ENCODE peak calls at places on chromosomes 12 and 14, in five cellular contexts. B is breast epithelium; X is AG10803; S is ascending aorta; C is CD8-positive, alpha-beta memory T cell. D is an unnamed sample.

GRCh38 chr12:106586803-106587684 is 4.2 kb downstream of the RFX4 start:
- DNase-seq in B (no peak), X (no peak), S (no peak), C (no peak), D (no peak)

GRCh38 chr12:50187084-50187900 is 20.1 kb upstream of the CERS5 start:
- DNase-seq in B (no peak), X (peak), S (no peak), C (no peak), D (no peak)

GRCh38 chr14:70139384-70139783 is 49.4 kb downstream of the SLC8A3 start:
- DNase-seq in B (no peak), X (no peak), S (no peak), C (no peak), D (no peak)

GRCh38 chr12:3680919-3681594 is 71.9 kb downstream of the CRACR2A start:
- DNase-seq in B (no peak), X (peak), S (no peak), C (no peak), D (peak)

GRCh38 chr12:85191-85666 is 18.7 kb downstream of the IQSEC3 start:
- DNase-seq in B (peak), X (no peak), S (no peak), C (no peak), D (no peak)

GRCh38 chr12:25852792-25853191 is 105.7 kb upstream of the RASSF8 start:
- DNase-seq in B (no peak), X (no peak), S (no peak), C (no peak), D (no peak)

GRCh38 chr12:24500466-24501232 is 448.3 kb downstream of the BCAT1 start:
- DNase-seq in B (no peak), X (no peak), S (no peak), C (no peak), D (no peak)

GRCh38 chr14:53336729-53337128 is 183.6 kb upstream of the DDHD1 start:
- DNase-seq in B (no peak), X (no peak), S (no peak), C (no peak), D (no peak)

GRCh38 chr14:95889236-95889979 is 12.8 kb downstream of the TUNAR start:
- DNase-seq in B (no peak), X (no peak), S (no peak), C (no peak), D (no peak)

GRCh38 chr14:36718216-36718615 is 56.6 kb downstream of the PAX9 start:
- DNase-seq in B (no peak), X (no peak), S (no peak), C (no peak), D (no peak)

GRCh38 chr12:109982211-109982610 is 14.0 kb downstream of the GIT2 start:
- DNase-seq in B (no peak), X (peak), S (no peak), C (no peak), D (no peak)

GRCh38 chr12:129559756-129560155 is 344.1 kb downstream of the TMEM132D start:
- DNase-seq in B (no peak), X (no peak), S (no peak), C (no peak), D (no peak)

GRCh38 chr12:87866602-87867292 is 162.5 kb downstream of the C12orf50 start:
- DNase-seq in B (no peak), X (peak), S (no peak), C (no peak), D (no peak)

GRCh38 chr14:32203928-32204357 is 874 bp upstream of the RNU6-8 start:
- DNase-seq in B (peak), X (no peak), S (no peak), C (peak), D (no peak)

GRCh38 chr12:3256103-3256551 is 178.9 kb downstream of the TSPAN9 start:
- DNase-seq in B (no peak), X (no peak), S (no peak), C (no peak), D (peak)

GRCh38 chr12:42285431-42285830 is 40.5 kb downstream of the ZCRB1 start:
- DNase-seq in B (no peak), X (no peak), S (no peak), C (no peak), D (no peak)

GRCh38 chr12:57459750-57460400 is at the start of gene GLI1:
- DNase-seq in B (no peak), X (peak), S (no peak), C (no peak), D (no peak)

GRCh38 chr12:57462307-57463253 is 3.0 kb downstream of the GLI1 start:
- DNase-seq in B (peak), X (peak), S (peak), C (peak), D (peak)

GRCh38 chr12:57460457-57461325 is 1.1 kb downstream of the GLI1 start:
- DNase-seq in B (no peak), X (no peak), S (no peak), C (no peak), D (no peak)

GRCh38 chr12:57461904-57462306 is 2.3 kb downstream of the GLI1 start:
- DNase-seq in B (no peak), X (peak), S (no peak), C (no peak), D (no peak)

GRCh38 chr12:57461326-57461903 is 1.8 kb downstream of the GLI1 start:
- DNase-seq in B (peak), X (peak), S (peak), C (peak), D (peak)
- H3K4me3 ChIP-seq in B (peak), X (peak), S (peak), C (peak), D (peak)

DNA sequence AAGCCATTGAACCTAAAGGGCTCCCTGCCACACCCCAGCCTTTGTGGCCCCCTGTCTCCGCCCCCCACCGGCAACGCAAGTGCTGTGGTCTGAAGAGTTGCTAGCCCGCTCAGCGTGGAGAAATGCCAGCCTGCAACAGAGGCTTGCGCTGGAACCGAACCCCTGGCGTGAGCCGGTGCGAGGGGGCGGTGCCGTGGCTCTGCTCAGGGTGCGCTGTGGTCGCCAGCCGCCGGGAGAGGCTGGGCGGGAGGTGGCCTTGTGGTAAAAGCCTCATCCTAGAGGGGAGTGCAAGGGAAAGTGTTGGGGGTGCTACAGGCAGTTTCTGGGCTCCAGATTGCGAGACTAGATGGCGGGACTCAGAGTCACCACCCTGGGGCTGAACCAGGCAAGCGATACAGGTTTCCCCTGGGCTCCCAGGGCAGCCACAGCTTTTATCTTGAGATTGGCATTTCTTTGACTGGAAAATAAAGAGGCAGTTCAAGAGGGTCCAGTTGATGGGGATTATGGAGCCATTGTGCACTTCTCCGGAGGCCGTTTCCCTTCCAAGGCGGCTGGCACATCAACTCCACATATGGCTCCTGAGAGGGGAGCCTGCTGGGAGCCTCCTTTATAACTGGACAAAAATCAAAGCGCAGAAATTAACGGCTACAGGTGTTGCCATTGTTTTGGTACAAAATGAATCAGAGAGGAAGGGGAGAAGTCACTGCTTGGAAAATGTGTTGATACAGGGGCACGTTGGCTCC is 2.3 kb downstream of the PLXNC1 start:
- DNase-seq in B (no peak), X (no peak), S (no peak), C (peak), D (peak)
- H3K4me3 ChIP-seq in B (peak), X (peak), S (peak), C (peak), D (no peak)

GRCh38 chr12:53966070-53966384 is 6.9 kb upstream of the HOXC11 start:
- DNase-seq in B (no peak), X (no peak), S (no peak), C (no peak), D (no peak)
- H3K4me3 ChIP-seq in B (peak), X (peak), S (no peak), C (no peak), D (no peak)

DNA sequence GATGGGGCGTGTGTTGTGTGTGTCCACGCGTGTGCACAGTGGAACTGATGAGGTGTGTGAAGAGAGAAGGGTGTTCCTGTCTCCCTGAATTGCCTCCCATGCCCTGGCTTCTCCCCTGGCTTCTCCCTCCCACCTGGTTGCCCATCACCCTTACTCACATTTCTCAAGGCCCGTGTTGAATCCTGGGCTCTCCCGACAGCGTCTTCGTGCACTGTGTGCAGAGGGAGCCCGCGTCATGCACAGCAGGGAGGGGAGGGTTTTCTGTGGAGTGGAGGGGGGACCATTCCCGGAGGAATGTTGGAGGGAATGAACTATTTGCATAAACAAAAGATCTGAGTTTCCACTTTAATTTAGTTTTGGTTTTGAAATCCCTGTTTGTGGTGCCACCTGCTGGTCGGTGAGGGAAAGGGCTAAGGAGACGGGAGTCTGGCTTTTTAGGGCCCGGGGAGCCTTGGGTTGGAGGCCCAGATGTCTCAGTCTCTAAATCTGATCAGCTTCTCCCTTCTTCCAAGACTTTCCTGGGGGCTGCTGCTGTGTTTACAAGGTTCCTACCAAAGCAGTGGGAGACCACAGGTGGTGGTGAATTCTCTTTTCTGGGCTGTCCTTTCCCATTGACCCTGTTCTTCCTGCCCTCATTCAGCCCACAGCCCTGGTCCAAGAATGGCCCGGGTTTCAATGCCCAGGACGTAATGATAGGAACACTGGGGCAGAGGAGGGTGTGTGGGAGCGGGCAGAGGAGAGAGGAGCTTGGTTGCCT is at the start of gene C1R:
- DNase-seq in B (peak), X (peak), S (peak), C (peak), D (peak)
- H3K4me3 ChIP-seq in B (peak), X (peak), S (peak), C (peak), D (peak)